ENCODE peak calls at places on chromosomes 6 and 20, in five cellular contexts. Y is A673; B is CD4-positive, CD25-positive, alpha-beta regulatory T cell; G is heart left ventricle; R is cardiac muscle cell. T is an unnamed sample. For H3K9me3, the result is how much of the 10 kb centered on the place peaks cover.

GRCh38 chr20:8782804-8783203 is 286.1 kb upstream of the PLCB4 start:
- DNase-seq in Y (peak), B (no peak), G (no peak), R (no peak), T (no peak)

GRCh38 chr6:108156180-108156937 is 9.5 kb upstream of the NR2E1 start:
- DNase-seq in Y (no peak), B (no peak), G (no peak), R (no peak), T (no peak)

GRCh38 chr6:109165392-109165964 is 70.2 kb downstream of the CEP57L1 start:
- DNase-seq in Y (no peak), B (no peak), G (peak), R (peak), T (no peak)

GRCh38 chr6:83055366-83055964 is 10.2 kb downstream of the UBE3D start:
- DNase-seq in Y (peak), B (peak), G (peak), R (peak), T (no peak)

GRCh38 chr6:15464211-15464725 is 198.6 kb downstream of the DTNBP1 start:
- DNase-seq in Y (peak), B (peak), G (no peak), R (peak), T (peak)

GRCh38 chr6:143805832-143806281 is 37.3 kb upstream of the LTV1 start:
- DNase-seq in Y (no peak), B (no peak), G (no peak), R (no peak), T (no peak)

GRCh38 chr20:19004975-19005374 is 191.4 kb downstream of the SCP2D1 start:
- DNase-seq in Y (no peak), B (no peak), G (no peak), R (no peak), T (no peak)

GRCh38 chr20:401682-402495 is 6.2 kb upstream of the RBCK1 start:
- DNase-seq in Y (no peak), B (no peak), G (no peak), R (no peak), T (no peak)

GRCh38 chr20:34281177-34281576 is 22.0 kb downstream of the AHCY start:
- DNase-seq in Y (no peak), B (no peak), G (no peak), R (no peak), T (no peak)

GRCh38 chr6:132445201-132445951 is 44.1 kb upstream of the MOXD1 start:
- DNase-seq in Y (no peak), B (no peak), G (no peak), R (no peak), T (no peak)

GRCh38 chr6:4125933-4126864 is 9.2 kb downstream of the ECI2 start:
- DNase-seq in Y (no peak), B (no peak), G (no peak), R (no peak), T (no peak)

GRCh38 chr6:16292942-16293341 is 54.6 kb downstream of the GMPR start:
- DNase-seq in Y (no peak), B (no peak), G (no peak), R (no peak), T (no peak)

GRCh38 chr20:5353624-5354496 is 37.1 kb upstream of the PROKR2 start:
- DNase-seq in Y (peak), B (no peak), G (no peak), R (no peak), T (no peak)

GRCh38 chr20:24160563-24161355 is 172.2 kb upstream of the GGTLC1 start:
- DNase-seq in Y (peak), B (no peak), G (peak), R (peak), T (no peak)

GRCh38 chr6:90251295-90251992 is 45.2 kb downstream of the BACH2 start:
- DNase-seq in Y (no peak), B (no peak), G (no peak), R (no peak), T (no peak)

GRCh38 chr20:19885981-19886665 is 128.1 kb downstream of the RIN2 start:
- DNase-seq in Y (peak), B (no peak), G (peak), R (peak), T (no peak)

GRCh38 chr20:63521602-63522001 is 1.0 kb downstream of the PPDPF start:
- DNase-seq in Y (no peak), B (no peak), G (no peak), R (no peak), T (no peak)

GRCh38 chr20:48921168-48921882 is at the start of gene ARFGEF2:
- DNase-seq in Y (peak), B (peak), G (peak), R (peak), T (peak)

GRCh38 chr6:2819891-2820814 is 21.5 kb downstream of the SERPINB1 start:
- DNase-seq in Y (no peak), B (no peak), G (no peak), R (no peak), T (no peak)

GRCh38 chr6:37678078-37678846 is 19.4 kb downstream of the MDGA1 start:
- DNase-seq in Y (no peak), B (no peak), G (no peak), R (no peak), T (no peak)

GRCh38 chr20:24118096-24118780 is 129.7 kb upstream of the GGTLC1 start:
- DNase-seq in Y (no peak), B (no peak), G (no peak), R (no peak), T (no peak)

GRCh38 chr6:132969188-132969587 is 154.8 kb downstream of the RPS12 start:
- DNase-seq in Y (no peak), B (no peak), G (no peak), R (no peak), T (no peak)

GRCh38 chr6:138523347-138524210 is 24.3 kb upstream of the NHSL1 start:
- DNase-seq in Y (no peak), B (no peak), G (no peak), R (no peak), T (no peak)

GRCh38 chr6:5412663-5413062 is 151.3 kb downstream of the FARS2 start:
- DNase-seq in Y (no peak), B (no peak), G (no peak), R (no peak), T (no peak)

GRCh38 chr6:41073203-41073967 is 611 bp downstream of the NFYA start:
- DNase-seq in Y (peak), B (peak), G (peak), R (peak), T (peak)

GRCh38 chr6:22250486-22250885 is 46.4 kb downstream of the PRL start:
- DNase-seq in Y (peak), B (no peak), G (no peak), R (no peak), T (no peak)

GRCh38 chr6:107736713-107737396 is 87.3 kb downstream of the SCML4 start:
- DNase-seq in Y (no peak), B (no peak), G (no peak), R (no peak), T (no peak)

GRCh38 chr6:89596484-89596883 is 42.1 kb downstream of the LYRM2 start:
- DNase-seq in Y (peak), B (no peak), G (no peak), R (no peak), T (no peak)

GRCh38 chr20:40766790-40767529 is 77.9 kb upstream of the MAFB start:
- DNase-seq in Y (no peak), B (no peak), G (no peak), R (no peak), T (no peak)

GRCh38 chr6:117130125-117130524 is 135.2 kb upstream of the VGLL2 start:
- DNase-seq in Y (no peak), B (no peak), G (no peak), R (no peak), T (no peak)

GRCh38 chr20:14234666-14235295 is 102.6 kb downstream of the FLRT3 start:
- DNase-seq in Y (no peak), B (no peak), G (no peak), R (no peak), T (no peak)

GRCh38 chr6:402901-403658 is 11.5 kb downstream of the IRF4 start:
- DNase-seq in Y (no peak), B (no peak), G (no peak), R (no peak), T (no peak)

GRCh38 chr6:134211297-134211696 is 106.6 kb downstream of the SGK1 start:
- DNase-seq in Y (no peak), B (no peak), G (no peak), R (no peak), T (no peak)

GRCh38 chr6:148091394-148091793 is 251.2 kb upstream of the SASH1 start:
- DNase-seq in Y (no peak), B (no peak), G (no peak), R (no peak), T (no peak)

GRCh38 chr20:16001286-16001685 is 572.0 kb downstream of the KIF16B start:
- DNase-seq in Y (no peak), B (no peak), G (no peak), R (no peak), T (no peak)

GRCh38 chr6:28922841-28923317 is 906 bp downstream of the TRIM27 start:
- DNase-seq in Y (peak), B (peak), G (peak), R (peak), T (no peak)

DNA sequence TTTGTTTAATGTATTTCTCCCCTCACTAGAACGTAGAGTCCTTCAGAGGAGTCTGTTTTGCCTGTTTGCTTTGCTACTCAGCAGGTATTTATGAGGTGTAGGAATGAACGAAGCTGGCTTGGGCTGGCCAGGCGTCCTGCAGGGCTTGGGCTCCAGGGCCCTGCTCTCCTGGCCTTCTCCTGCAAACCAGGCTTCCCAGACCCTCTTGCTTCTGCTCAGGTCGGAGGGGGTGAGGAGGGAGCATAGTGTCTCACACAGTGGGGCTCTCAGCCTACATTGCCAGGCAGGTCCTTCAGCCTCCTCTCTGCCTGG is 24.6 kb upstream of the MLN start:
- DNase-seq in Y (no peak), B (no peak), G (no peak), R (no peak), T (no peak)
- H3K9me3 ChIP-seq in Y (under half), B (under half), G (under half), R (under half), T (under half)

DNA sequence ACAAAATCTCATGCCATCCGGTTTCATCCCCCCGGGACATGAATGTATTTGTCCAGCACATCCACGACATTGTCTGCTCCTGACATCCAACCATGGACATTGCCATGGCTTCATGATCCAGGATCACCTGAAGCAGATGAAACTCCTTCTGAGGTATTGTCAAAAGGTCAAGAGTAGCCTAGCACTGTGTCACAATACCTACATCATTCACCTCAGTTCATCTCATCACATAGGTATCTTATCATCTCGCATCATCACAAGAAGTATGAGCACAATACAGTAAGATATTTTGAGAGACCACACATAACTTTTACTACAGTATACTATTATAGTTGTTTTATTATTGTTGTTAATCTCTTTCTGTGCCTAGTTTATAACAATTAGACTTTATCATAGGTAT is 33.5 kb downstream of the ZNF184 start:
- DNase-seq in Y (no peak), B (no peak), G (no peak), R (no peak), T (no peak)
- H3K9me3 ChIP-seq in Y (under half), B (under half), G (under half), R (under half), T (under half)

GRCh38 chr6:62652692-62653328 is 366.8 kb upstream of the KHDRBS2 start:
- DNase-seq in Y (peak), B (no peak), G (no peak), R (peak), T (no peak)
- H3K9me3 ChIP-seq in Y (half or more), B (under half), G (under half), R (under half), T (under half)

DNA sequence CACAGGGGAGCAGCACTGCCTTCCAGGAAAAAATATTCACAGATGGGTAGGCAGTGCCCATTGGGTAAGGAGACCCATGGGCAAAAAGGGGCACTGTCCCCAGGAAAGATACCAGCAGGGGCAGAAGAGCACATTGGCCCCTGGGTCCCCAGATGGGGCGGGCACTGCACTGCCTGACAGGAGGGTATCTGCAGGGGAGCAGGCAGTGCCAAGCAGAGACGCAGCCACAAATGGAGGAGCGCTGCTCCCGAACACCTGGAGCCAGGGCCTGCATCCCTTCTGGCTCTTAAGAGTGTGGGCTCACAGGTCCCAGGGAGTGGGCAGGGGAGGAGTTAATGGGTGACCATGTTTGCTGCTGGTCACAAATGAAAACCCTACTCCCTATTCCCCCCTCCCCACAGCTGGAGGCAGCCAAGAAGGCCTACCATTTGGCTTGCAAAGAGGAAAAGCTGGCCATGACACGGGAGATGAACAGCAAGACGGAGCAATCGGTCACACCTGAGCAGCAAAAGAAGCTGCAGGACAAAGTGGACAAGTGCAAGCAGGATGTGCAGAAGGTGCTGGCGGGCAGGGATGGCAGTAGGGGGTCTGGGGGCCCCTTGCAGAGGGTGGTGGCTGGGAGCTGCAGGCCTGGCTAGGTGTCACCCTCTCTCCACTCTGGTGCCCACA is 27.0 kb downstream of the SPDEF start:
- DNase-seq in Y (no peak), B (no peak), G (no peak), R (no peak), T (no peak)
- H3K9me3 ChIP-seq in Y (under half), B (under half), G (under half), R (under half), T (under half)

GRCh38 chr20:28616354-28616753 is 2641.1 kb upstream of the DEFB115 start:
- DNase-seq in Y (no peak), B (no peak), G (no peak), R (no peak), T (no peak)
- H3K9me3 ChIP-seq in Y (under half), B (under half), G (under half), R (under half), T (under half)

GRCh38 chr6:168274046-168274952 is 45.3 kb downstream of the DACT2 start:
- DNase-seq in Y (peak), B (no peak), G (no peak), R (no peak), T (no peak)
- H3K9me3 ChIP-seq in Y (under half), B (under half), G (under half), R (under half), T (under half)

DNA sequence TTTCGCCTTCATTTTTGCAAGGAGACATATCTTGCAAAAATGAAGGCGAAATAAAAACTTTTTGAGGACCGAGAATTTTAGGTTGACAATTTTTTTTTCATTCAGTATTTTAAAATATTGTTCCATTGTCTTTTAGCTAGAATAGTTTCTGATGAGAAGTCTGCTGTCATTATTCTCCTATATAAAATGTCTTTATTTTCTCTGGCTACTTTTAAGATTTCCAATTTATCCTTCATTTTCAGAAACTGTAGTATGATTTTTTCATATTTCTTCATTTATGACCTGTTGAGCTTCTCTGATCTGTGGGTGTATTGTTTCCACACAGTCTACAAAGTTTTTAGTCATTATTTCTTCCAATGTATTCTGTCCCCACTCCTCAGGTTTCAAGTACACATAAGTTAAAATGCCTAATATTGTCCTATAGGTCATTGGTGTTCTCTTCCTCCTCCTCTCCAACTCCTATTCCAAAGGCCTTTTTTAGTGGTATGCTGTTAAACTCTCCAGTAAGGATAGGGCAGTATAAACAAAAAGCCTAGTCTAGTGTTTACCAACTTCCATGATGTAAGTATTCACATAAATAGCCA is 15.7 kb downstream of the AHI1 start:
- DNase-seq in Y (peak), B (no peak), G (no peak), R (no peak), T (no peak)
- H3K9me3 ChIP-seq in Y (under half), B (under half), G (under half), R (under half), T (under half)

GRCh38 chr6:100468013-100468622 is 3.4 kb upstream of the SIM1 start:
- DNase-seq in Y (no peak), B (no peak), G (no peak), R (no peak), T (no peak)
- H3K9me3 ChIP-seq in Y (under half), B (under half), G (under half), R (under half), T (under half)

DNA sequence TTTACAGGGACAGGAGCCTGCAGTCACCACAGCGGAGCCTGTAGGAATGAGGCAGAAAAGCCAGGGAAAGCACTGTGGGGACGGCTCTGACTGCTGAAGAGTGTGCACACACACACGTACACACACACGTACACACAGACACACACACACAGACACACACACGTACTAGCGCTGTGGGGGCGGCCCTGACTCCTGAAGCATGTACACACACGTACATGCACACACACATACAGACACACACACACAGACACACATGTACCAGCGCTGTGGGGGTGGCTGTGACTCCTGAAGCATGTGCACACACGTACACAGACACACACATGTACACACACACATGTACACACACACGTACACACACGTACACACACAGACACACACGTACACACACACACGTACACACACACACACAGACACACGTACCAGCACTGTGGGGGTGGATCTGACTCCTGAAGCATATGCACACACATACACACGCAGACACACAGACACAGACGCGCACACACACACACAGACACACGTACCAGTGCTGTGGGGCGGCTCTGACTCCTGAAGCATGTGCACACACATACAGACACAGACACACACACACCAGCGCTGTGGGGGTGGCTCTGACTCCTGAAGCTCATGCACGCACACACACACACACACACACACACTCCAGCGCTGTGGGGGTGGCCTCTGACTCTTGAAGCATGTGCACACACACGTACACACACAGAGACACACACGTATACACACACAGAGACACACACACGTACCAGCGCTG is 127.3 kb downstream of the DLL1 start:
- DNase-seq in Y (no peak), B (no peak), G (no peak), R (no peak), T (no peak)
- H3K9me3 ChIP-seq in Y (under half), B (under half), G (under half), R (under half), T (under half)

DNA sequence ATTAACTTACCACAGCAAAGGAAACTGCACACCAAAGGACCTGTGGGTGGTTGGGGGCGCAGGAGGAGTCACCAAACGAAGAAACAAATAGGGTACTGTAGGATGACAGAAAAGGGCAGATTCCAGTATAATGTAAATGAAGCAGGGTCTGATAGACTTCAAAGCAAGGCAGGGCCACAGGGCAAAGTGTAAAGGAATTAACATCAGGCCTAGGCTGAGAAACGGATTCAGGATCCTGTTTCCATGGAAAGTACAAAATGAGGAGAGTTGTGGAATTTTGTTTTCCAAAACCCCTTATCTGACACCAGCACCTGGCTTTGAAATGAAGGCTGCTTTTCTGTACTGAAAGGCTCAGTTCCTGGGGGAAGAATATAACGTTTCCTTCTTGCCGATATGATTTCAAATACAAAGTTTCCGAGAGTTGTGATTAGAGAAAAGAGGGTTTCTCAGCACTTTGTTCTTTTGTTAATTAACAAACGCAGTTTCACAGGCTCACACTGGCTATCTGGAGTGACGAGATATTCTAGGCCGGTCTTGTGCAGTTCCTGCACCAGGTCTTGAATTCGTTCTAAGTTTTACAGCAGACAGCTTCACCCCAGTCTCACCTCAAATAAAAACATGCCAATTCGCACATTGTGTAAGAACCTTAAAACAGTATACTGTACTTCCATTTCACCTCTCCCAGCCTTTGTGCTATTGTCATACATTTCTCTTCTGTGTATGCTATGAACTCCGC is 5.8 kb downstream of the DEFB123 start:
- DNase-seq in Y (no peak), B (no peak), G (no peak), R (no peak), T (no peak)
- H3K9me3 ChIP-seq in Y (under half), B (under half), G (under half), R (under half), T (under half)

T was measured in T-helper 17 cell.